ENCODE peak calls at places on chromosomes 4 and X, in eight cellular contexts. B is fibroblast of pulmonary artery; Y is GM20000; T is left ventricle myocardium inferior; L is H9; E is CD8-positive, alpha-beta T cell; W is lower leg skin; K is IMR-90. R is an unnamed sample.
A peak's percentile ranks its signal among the peaks of the same experiment; 100 is the strongest.

GRCh38 chrX:118521435-118521834 is 25.8 kb downstream of the DOCK11 start:
- DNase-seq in T (no peak), E (no peak), B (peak; percentile 60), W (no peak), Y (no peak), K (peak; percentile 76), L (no peak), R (no peak)

GRCh38 chr4:180557348-180557747 is 1685.9 kb upstream of the TENM3 start:
- DNase-seq in T (no peak), B (no peak), Y (peak; percentile 8), L (no peak), K (no peak), E (no peak), W (no peak), R (no peak)

GRCh38 chrX:9873952-9874351 is 87.7 kb downstream of the SHROOM2 start:
- DNase-seq in Y (peak; percentile 51), B (peak; percentile 50), E (peak; percentile 3), T (no peak), L (peak; percentile 46), K (peak; percentile 49), W (peak; percentile 22), R (no peak)

GRCh38 chr4:133910165-133910564 is 291.4 kb downstream of the PABPC4L start:
- DNase-seq in E (no peak), L (no peak), T (no peak), W (no peak), Y (no peak), B (no peak), K (no peak), R (no peak)

GRCh38 chr4:113760094-113760851 is 1.3 kb downstream of the CAMK2D start:
- DNase-seq in T (peak; percentile 33), W (peak; percentile 28), E (peak; percentile 27), Y (no peak), K (peak; percentile 61), L (no peak), B (peak; percentile 65), R (peak; percentile 43)

GRCh38 chr4:118798658-118799057 is 37.3 kb downstream of the SEC24D start:
- DNase-seq in K (no peak), Y (no peak), E (no peak), W (no peak), T (no peak), B (no peak), L (peak; percentile 43), R (no peak)

GRCh38 chrX:47482512-47483309 is at the start of gene ZNF41:
- DNase-seq in W (peak; percentile 51), K (peak; percentile 78), B (peak; percentile 82), L (peak; percentile 84), T (peak; percentile 71), Y (peak; percentile 86), E (peak; percentile 60), R (peak; percentile 25)

GRCh38 chr4:147546341-147546740 is 65.4 kb downstream of the EDNRA start:
- DNase-seq in Y (no peak), L (no peak), B (peak; percentile 94), T (no peak), K (peak; percentile 99), W (no peak), E (no peak), R (no peak)

GRCh38 chr4:58139269-58139668 is 1029.1 kb upstream of the IGFBP7 start:
- DNase-seq in E (no peak), W (no peak), K (no peak), L (no peak), Y (no peak), T (no peak), B (no peak), R (no peak)

GRCh38 chrX:65581661-65582339 is 47.2 kb upstream of the LAS1L start:
- DNase-seq in L (peak; percentile 62), B (peak; percentile 76), Y (peak; percentile 52), K (peak; percentile 61), W (peak; percentile 43), T (peak; percentile 24), E (peak; percentile 31), R (peak; percentile 35)

GRCh38 chrX:48083212-48083611 is 11.8 kb upstream of the ZNF630 start:
- DNase-seq in T (peak; percentile 13), L (peak; percentile 52), E (peak; percentile 21), K (peak; percentile 34), B (peak; percentile 60), Y (peak; percentile 54), W (peak; percentile 22), R (no peak)

GRCh38 chrX:40581333-40581910 is 652 bp downstream of the ATP6AP2 start:
- DNase-seq in E (no peak), W (no peak), K (peak; percentile 8), B (peak; percentile 36), L (no peak), T (no peak), Y (no peak), R (no peak)

GRCh38 chrX:100625985-100626491 is 10.6 kb downstream of the TSPAN6 start:
- DNase-seq in E (no peak), T (no peak), W (no peak), B (no peak), K (no peak), Y (peak; percentile 40), L (no peak), R (no peak)

GRCh38 chrX:136714626-136715599 is 65.8 kb downstream of the ARHGEF6 start:
- DNase-seq in E (no peak), L (no peak), B (no peak), W (no peak), Y (peak; percentile 7), K (no peak), T (no peak), R (no peak)

GRCh38 chr4:3308691-3309090 is 15.9 kb downstream of the RGS12 start:
- DNase-seq in W (no peak), B (no peak), E (no peak), L (no peak), K (no peak), T (no peak), Y (no peak), R (no peak)

GRCh38 chr4:125316391-125316780 is 1.6 kb downstream of the FAT4 start:
- DNase-seq in T (peak; percentile 32), B (peak; percentile 45), K (no peak), L (peak; percentile 56), Y (peak; percentile 12), W (peak; percentile 24), E (no peak), R (peak; percentile 27)

GRCh38 chr4:125315571-125316390 is 1.0 kb downstream of the FAT4 start:
- DNase-seq in L (peak; percentile 57), E (no peak), W (no peak), K (peak; percentile 54), T (peak; percentile 57), B (peak; percentile 62), Y (peak; percentile 21), R (no peak)

GRCh38 chr4:125317526-125317880 is 2.7 kb downstream of the FAT4 start:
- DNase-seq in L (peak; percentile 72), T (peak; percentile 41), B (peak; percentile 46), E (no peak), Y (no peak), W (peak; percentile 30), K (peak; percentile 54), R (no peak)

GRCh38 chr4:125314676-125315570 is at the start of gene FAT4:
- DNase-seq in Y (peak; percentile 75), T (peak; percentile 96), W (peak; percentile 89), E (no peak), K (peak; percentile 97), L (peak; percentile 96), B (peak; percentile 99), R (peak; percentile 85)

DNA sequence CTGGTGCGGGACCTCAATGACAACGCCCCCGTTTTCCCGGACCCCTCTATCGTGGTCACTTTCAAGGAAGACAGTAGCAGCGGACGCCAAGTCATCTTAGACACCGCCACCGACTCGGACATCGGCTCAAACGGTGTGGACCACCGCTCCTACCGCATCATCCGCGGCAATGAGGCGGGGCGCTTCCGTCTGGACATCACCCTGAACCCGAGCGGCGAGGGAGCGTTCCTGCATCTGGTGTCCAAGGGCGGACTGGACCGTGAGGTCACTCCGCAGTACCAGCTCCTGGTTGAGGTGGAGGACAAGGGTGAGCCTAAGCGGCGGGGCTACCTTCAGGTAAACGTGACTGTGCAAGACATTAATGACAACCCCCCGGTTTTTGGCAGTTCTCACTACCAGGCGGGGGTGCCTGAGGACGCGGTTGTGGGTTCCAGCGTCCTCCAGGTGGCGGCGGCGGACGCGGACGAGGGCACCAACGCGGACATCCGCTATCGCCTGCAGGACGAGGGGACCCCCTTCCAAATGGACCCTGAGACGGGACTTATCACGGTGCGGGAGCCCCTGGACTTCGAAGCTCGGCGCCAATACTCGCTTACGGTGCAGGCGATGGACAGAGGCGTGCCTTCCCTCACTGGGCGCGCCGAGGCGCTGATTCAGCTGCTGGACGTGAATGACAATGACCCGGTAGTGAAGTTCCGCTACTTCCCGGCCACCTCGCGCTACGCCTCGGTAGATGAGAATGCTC is 2.2 kb downstream of the FAT4 start:
- DNase-seq in B (peak; percentile 37), W (no peak), E (no peak), L (peak; percentile 64), Y (no peak), K (peak; percentile 35), T (peak; percentile 40), R (peak; percentile 23)
- TF ChIP-seq CTCF in B (peak; percentile 26), W (no peak), E (no peak), L (peak; percentile 21), Y (no peak), K (peak; percentile 22), T (no peak), R (no peak)

GRCh38 chrX:54452920-54453319 is 12.7 kb downstream of the TSR2 start:
- DNase-seq in L (peak; percentile 65), T (no peak), W (no peak), B (peak; percentile 20), K (peak; percentile 8), Y (no peak), E (no peak), R (no peak)
- TF ChIP-seq CTCF in L (peak; percentile 65), T (no peak), W (no peak), B (peak; percentile 35), K (peak; percentile 35), Y (no peak), E (no peak), R (no peak)

DNA sequence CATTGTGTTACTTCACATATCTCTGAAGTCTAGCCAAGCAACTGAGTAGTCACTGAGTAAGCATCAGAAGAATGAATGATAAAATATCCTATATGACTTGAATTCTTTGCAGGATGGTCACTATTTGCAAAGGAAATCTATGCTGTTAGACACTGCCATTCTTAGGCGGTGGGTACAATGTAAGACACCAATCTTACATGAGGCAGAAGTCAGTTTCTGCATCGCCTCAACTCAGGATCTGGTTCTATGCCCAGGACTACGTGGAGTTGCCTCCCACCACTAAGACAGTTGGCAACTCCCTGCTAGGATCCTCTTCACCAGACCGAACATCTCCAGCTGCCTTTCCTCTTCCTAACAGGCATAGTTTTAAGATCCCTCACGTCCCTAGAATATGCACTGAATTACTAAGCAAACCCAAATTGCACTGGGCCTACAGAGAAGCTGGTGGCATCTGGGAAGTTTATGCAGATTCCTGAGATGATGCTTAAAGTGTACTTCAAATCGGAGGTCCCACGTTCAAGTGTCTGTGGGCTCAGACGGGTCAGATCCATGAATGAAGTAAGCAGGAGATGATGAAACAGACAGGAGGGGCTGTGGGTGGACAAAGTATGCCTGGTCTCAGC is 45.6 kb downstream of the SEL1L3 start:
- DNase-seq in B (peak; percentile 79), K (peak; percentile 86), T (no peak), L (no peak), Y (no peak), E (no peak), W (no peak), R (no peak)
- TF ChIP-seq CTCF in B (no peak), K (no peak), T (no peak), L (no peak), Y (no peak), E (no peak), W (no peak), R (no peak)

DNA sequence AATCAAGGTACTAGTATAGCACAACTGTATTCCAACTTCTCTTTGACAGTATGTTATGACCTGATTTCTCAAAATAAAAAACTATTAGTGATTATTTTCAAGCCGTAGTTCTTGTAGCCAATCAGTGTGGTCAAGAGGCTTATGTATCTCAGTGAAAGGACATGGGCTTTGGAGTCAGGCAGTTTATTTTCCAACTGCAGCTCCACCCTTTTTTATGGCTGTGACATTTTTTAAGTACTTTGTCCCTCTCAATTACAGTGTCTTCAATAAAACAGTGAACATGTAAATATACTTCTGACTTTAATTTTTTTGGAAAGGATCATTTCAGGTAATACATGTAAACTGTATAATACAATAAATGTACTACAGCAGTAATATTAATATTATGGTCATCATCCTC is 30.0 kb downstream of the HTN1 start:
- DNase-seq in L (no peak), B (no peak), T (no peak), W (no peak), E (no peak), Y (no peak), K (no peak), R (no peak)
- TF ChIP-seq CTCF in L (no peak), B (no peak), T (no peak), W (no peak), E (no peak), Y (no peak), K (no peak), R (no peak)